ENCODE peak calls at places on chromosome 15, in six cellular contexts. One of them, this sample, is unnamed.

GRCh38 chr15:60830479-60830878 is 351.5 kb upstream of the ICE2 start:
- DNase-seq in choroid plexus epithelial cell: peak; percentile 33
- DNase-seq in adrenal gland: no peak
- DNase-seq in GM03348: peak; percentile 56
- DNase-seq in midbrain: no peak
- DNase-seq in T-cell: no peak
- DNase-seq in this sample: no peak

GRCh38 chr15:61222010-61222409 is 7.1 kb downstream of the RORA start:
- DNase-seq in choroid plexus epithelial cell: no peak
- DNase-seq in adrenal gland: no peak
- DNase-seq in GM03348: no peak
- DNase-seq in midbrain: no peak
- DNase-seq in T-cell: no peak
- DNase-seq in this sample: no peak

GRCh38 chr15:36370735-36371115 is 208.7 kb upstream of the CDIN1 start:
- DNase-seq in choroid plexus epithelial cell: peak; percentile 63
- DNase-seq in adrenal gland: no peak
- DNase-seq in GM03348: peak; percentile 49
- DNase-seq in midbrain: no peak
- DNase-seq in T-cell: no peak
- DNase-seq in this sample: no peak

GRCh38 chr15:57667171-57667924 is 39.2 kb upstream of the POLR2M start:
- DNase-seq in choroid plexus epithelial cell: peak; percentile 79
- DNase-seq in adrenal gland: no peak
- DNase-seq in GM03348: peak; percentile 73
- DNase-seq in midbrain: peak; percentile 55
- DNase-seq in T-cell: no peak
- DNase-seq in this sample: no peak

GRCh38 chr15:96234109-96234892 is 96.2 kb upstream of the NR2F2 start:
- DNase-seq in choroid plexus epithelial cell: peak; percentile 56
- DNase-seq in adrenal gland: peak; percentile 68
- DNase-seq in GM03348: peak; percentile 64
- DNase-seq in midbrain: no peak
- DNase-seq in T-cell: no peak
- DNase-seq in this sample: no peak

GRCh38 chr15:77013786-77014136 is 18.8 kb downstream of the PSTPIP1 start:
- DNase-seq in choroid plexus epithelial cell: no peak
- DNase-seq in adrenal gland: no peak
- DNase-seq in GM03348: no peak
- DNase-seq in midbrain: no peak
- DNase-seq in T-cell: peak; percentile 74
- DNase-seq in this sample: peak; percentile 91

GRCh38 chr15:73403171-73403570 is 34.4 kb upstream of the HCN4 start:
- DNase-seq in choroid plexus epithelial cell: no peak
- DNase-seq in adrenal gland: no peak
- DNase-seq in GM03348: no peak
- DNase-seq in midbrain: no peak
- DNase-seq in T-cell: no peak
- DNase-seq in this sample: no peak

GRCh38 chr15:36766449-36766848 is 187.0 kb downstream of the CDIN1 start:
- DNase-seq in choroid plexus epithelial cell: no peak
- DNase-seq in adrenal gland: no peak
- DNase-seq in GM03348: no peak
- DNase-seq in midbrain: no peak
- DNase-seq in T-cell: no peak
- DNase-seq in this sample: no peak

GRCh38 chr15:89822030-89822429 is 7.4 kb upstream of the ANPEP start:
- DNase-seq in choroid plexus epithelial cell: no peak
- DNase-seq in adrenal gland: no peak
- DNase-seq in GM03348: no peak
- DNase-seq in midbrain: no peak
- DNase-seq in T-cell: no peak
- DNase-seq in this sample: no peak

GRCh38 chr15:83290236-83290635 is 5.8 kb upstream of the BNC1 start:
- DNase-seq in choroid plexus epithelial cell: no peak
- DNase-seq in adrenal gland: no peak
- DNase-seq in GM03348: no peak
- DNase-seq in midbrain: no peak
- DNase-seq in T-cell: no peak
- DNase-seq in this sample: no peak

GRCh38 chr15:43209059-43209824 is 11.6 kb downstream of the EPB42 start:
- DNase-seq in choroid plexus epithelial cell: peak; percentile 36
- DNase-seq in adrenal gland: no peak
- DNase-seq in GM03348: peak; percentile 59
- DNase-seq in midbrain: no peak
- DNase-seq in T-cell: no peak
- DNase-seq in this sample: no peak

GRCh38 chr15:39969002-39969394 is 35.1 kb downstream of the EIF2AK4 start:
- DNase-seq in choroid plexus epithelial cell: no peak
- DNase-seq in adrenal gland: no peak
- DNase-seq in GM03348: no peak
- DNase-seq in midbrain: no peak
- DNase-seq in T-cell: no peak
- DNase-seq in this sample: no peak

GRCh38 chr15:52289629-52290081 is 5.9 kb downstream of the MYO5C start:
- DNase-seq in choroid plexus epithelial cell: no peak
- DNase-seq in adrenal gland: no peak
- DNase-seq in GM03348: peak; percentile 17
- DNase-seq in midbrain: peak; percentile 40
- DNase-seq in T-cell: no peak
- DNase-seq in this sample: no peak

GRCh38 chr15:74311734-74312444 is 55.6 kb downstream of the CYP11A1 start:
- DNase-seq in choroid plexus epithelial cell: peak; percentile 36
- DNase-seq in adrenal gland: no peak
- DNase-seq in GM03348: peak; percentile 46
- DNase-seq in midbrain: no peak
- DNase-seq in T-cell: no peak
- DNase-seq in this sample: no peak

GRCh38 chr15:36313021-36313420 is 266.4 kb upstream of the CDIN1 start:
- DNase-seq in choroid plexus epithelial cell: no peak
- DNase-seq in adrenal gland: no peak
- DNase-seq in GM03348: no peak
- DNase-seq in midbrain: no peak
- DNase-seq in T-cell: no peak
- DNase-seq in this sample: no peak

GRCh38 chr15:33311312-33311971 is 675 bp downstream of the RYR3 start:
- DNase-seq in choroid plexus epithelial cell: no peak
- DNase-seq in adrenal gland: no peak
- DNase-seq in GM03348: no peak
- DNase-seq in midbrain: peak; percentile 8
- DNase-seq in T-cell: no peak
- DNase-seq in this sample: no peak

GRCh38 chr15:68384451-68385239 is 47.3 kb downstream of the ITGA11 start:
- DNase-seq in choroid plexus epithelial cell: peak; percentile 86
- DNase-seq in adrenal gland: peak; percentile 81
- DNase-seq in GM03348: peak; percentile 84
- DNase-seq in midbrain: no peak
- DNase-seq in T-cell: no peak
- DNase-seq in this sample: no peak

GRCh38 chr15:100844778-100845177 is 34.9 kb upstream of the ALDH1A3 start:
- DNase-seq in choroid plexus epithelial cell: no peak
- DNase-seq in adrenal gland: no peak
- DNase-seq in GM03348: no peak
- DNase-seq in midbrain: no peak
- DNase-seq in T-cell: no peak
- DNase-seq in this sample: no peak

GRCh38 chr15:88896339-88897033 is 1.1 kb upstream of the HAPLN3 start:
- DNase-seq in choroid plexus epithelial cell: no peak
- DNase-seq in adrenal gland: no peak
- DNase-seq in GM03348: no peak
- DNase-seq in midbrain: no peak
- DNase-seq in T-cell: no peak
- DNase-seq in this sample: no peak

GRCh38 chr15:41978534-41978933 is 6.2 kb upstream of the EHD4 start:
- DNase-seq in choroid plexus epithelial cell: no peak
- DNase-seq in adrenal gland: no peak
- DNase-seq in GM03348: no peak
- DNase-seq in midbrain: no peak
- DNase-seq in T-cell: no peak
- DNase-seq in this sample: no peak

GRCh38 chr15:43723151-43723550 is 23.1 kb upstream of the PDIA3 start:
- DNase-seq in choroid plexus epithelial cell: no peak
- DNase-seq in adrenal gland: no peak
- DNase-seq in GM03348: no peak
- DNase-seq in midbrain: no peak
- DNase-seq in T-cell: no peak
- DNase-seq in this sample: no peak

GRCh38 chr15:58275785-58276184 is 137.6 kb downstream of the AQP9 start:
- DNase-seq in choroid plexus epithelial cell: no peak
- DNase-seq in adrenal gland: no peak
- DNase-seq in GM03348: no peak
- DNase-seq in midbrain: no peak
- DNase-seq in T-cell: no peak
- DNase-seq in this sample: no peak

GRCh38 chr15:77419050-77419835 is 661 bp downstream of the PEAK1 start:
- DNase-seq in choroid plexus epithelial cell: peak; percentile 51
- DNase-seq in adrenal gland: peak; percentile 25
- DNase-seq in GM03348: peak; percentile 62
- DNase-seq in midbrain: peak; percentile 32
- DNase-seq in T-cell: peak; percentile 1
- DNase-seq in this sample: peak; percentile 46

GRCh38 chr15:92599394-92599970 is 56.1 kb downstream of the FAM174B start:
- DNase-seq in choroid plexus epithelial cell: peak; percentile 94
- DNase-seq in adrenal gland: no peak
- DNase-seq in GM03348: no peak
- DNase-seq in midbrain: no peak
- DNase-seq in T-cell: no peak
- DNase-seq in this sample: no peak

GRCh38 chr15:63186065-63186464 is 3.3 kb upstream of the RAB8B start:
- DNase-seq in choroid plexus epithelial cell: peak; percentile 71
- DNase-seq in adrenal gland: no peak
- DNase-seq in GM03348: peak; percentile 51
- DNase-seq in midbrain: no peak
- DNase-seq in T-cell: no peak
- DNase-seq in this sample: no peak

GRCh38 chr15:36982441-36982840 is 117.9 kb downstream of the MEIS2 start:
- DNase-seq in choroid plexus epithelial cell: peak; percentile 36
- DNase-seq in adrenal gland: no peak
- DNase-seq in GM03348: no peak
- DNase-seq in midbrain: no peak
- DNase-seq in T-cell: no peak
- DNase-seq in this sample: no peak

GRCh38 chr15:31222769-31223345 is 103.8 kb upstream of the KLF13 start:
- DNase-seq in choroid plexus epithelial cell: no peak
- DNase-seq in adrenal gland: no peak
- DNase-seq in GM03348: no peak
- DNase-seq in midbrain: no peak
- DNase-seq in T-cell: no peak
- DNase-seq in this sample: no peak

GRCh38 chr15:38187646-38188313 is 64.9 kb upstream of the SPRED1 start:
- DNase-seq in choroid plexus epithelial cell: no peak
- DNase-seq in adrenal gland: no peak
- DNase-seq in GM03348: no peak
- DNase-seq in midbrain: no peak
- DNase-seq in T-cell: no peak
- DNase-seq in this sample: no peak

GRCh38 chr15:91852741-91853500 is 587 bp upstream of the SLCO3A1 start:
- DNase-seq in choroid plexus epithelial cell: peak; percentile 18
- DNase-seq in adrenal gland: peak; percentile 83
- DNase-seq in GM03348: peak; percentile 96
- DNase-seq in midbrain: peak; percentile 91
- DNase-seq in T-cell: peak; percentile 77
- DNase-seq in this sample: peak; percentile 81

GRCh38 chr15:43249699-43250203 is 17.0 kb downstream of the TGM5 start:
- DNase-seq in choroid plexus epithelial cell: peak; percentile 96
- DNase-seq in adrenal gland: no peak
- DNase-seq in GM03348: peak; percentile 78
- DNase-seq in midbrain: no peak
- DNase-seq in T-cell: no peak
- DNase-seq in this sample: no peak

GRCh38 chr15:60994842-60995495 is 234.1 kb downstream of the RORA start:
- DNase-seq in choroid plexus epithelial cell: no peak
- DNase-seq in adrenal gland: no peak
- DNase-seq in GM03348: no peak
- DNase-seq in midbrain: peak; percentile 43
- DNase-seq in T-cell: no peak
- DNase-seq in this sample: no peak

GRCh38 chr15:84098604-84099003 is 137.0 kb upstream of the GOLGA6L4 start:
- DNase-seq in choroid plexus epithelial cell: no peak
- DNase-seq in adrenal gland: no peak
- DNase-seq in GM03348: no peak
- DNase-seq in midbrain: no peak
- DNase-seq in T-cell: no peak
- DNase-seq in this sample: no peak

GRCh38 chr15:65245096-65245849 is 34.0 kb upstream of the CILP start:
- DNase-seq in choroid plexus epithelial cell: peak; percentile 61
- DNase-seq in adrenal gland: peak; percentile 58
- DNase-seq in GM03348: peak; percentile 76
- DNase-seq in midbrain: no peak
- DNase-seq in T-cell: no peak
- DNase-seq in this sample: no peak

GRCh38 chr15:98241032-98241554 is 280.6 kb downstream of the ARRDC4 start:
- DNase-seq in choroid plexus epithelial cell: peak; percentile 21
- DNase-seq in adrenal gland: no peak
- DNase-seq in GM03348: no peak
- DNase-seq in midbrain: no peak
- DNase-seq in T-cell: no peak
- DNase-seq in this sample: no peak

This sample was measured in immature natural killer cell.